ENCODE peak calls at places on chromosomes 7 and 10, in six cellular contexts. M is ovary; A is vagina; Z is upper lobe of right lung; C is HCT116; S is CD8-positive, alpha-beta T cell. U is an unnamed sample. For H3K36me3, the result is how much of the 10 kb centered on the place peaks cover.

GRCh38 chr10:112202561-112203241 is 19.1 kb upstream of the GPAM start:
- DNase-seq in C (peak), Z (no peak), A (no peak), S (no peak), M (no peak), U (no peak)

GRCh38 chr7:51455086-51455485 is 138.5 kb upstream of the COBL start:
- DNase-seq in Z (no peak), M (no peak), C (no peak), A (no peak), S (no peak), U (no peak)

GRCh38 chr7:91435386-91436059 is 171.3 kb downstream of the FZD1 start:
- DNase-seq in S (no peak), M (no peak), A (no peak), Z (no peak), C (no peak), U (no peak)

GRCh38 chr10:10293431-10293830 is 724.2 kb upstream of the CELF2 start:
- DNase-seq in C (no peak), A (no peak), Z (no peak), M (peak), S (no peak), U (peak)

GRCh38 chr7:40105879-40106473 is 28.4 kb downstream of the MPLKIP start:
- DNase-seq in C (no peak), S (no peak), M (no peak), A (no peak), Z (no peak), U (no peak)

GRCh38 chr7:140200102-140200989 is 23.6 kb upstream of the KDM7A start:
- DNase-seq in M (no peak), S (no peak), Z (no peak), C (no peak), A (no peak), U (peak)

GRCh38 chr10:33001908-33002492 is 44.0 kb upstream of the ITGB1 start:
- DNase-seq in S (no peak), A (no peak), Z (no peak), M (no peak), C (no peak), U (no peak)

GRCh38 chr7:623464-623863 is 103.0 kb upstream of the DNAAF5 start:
- DNase-seq in C (no peak), A (peak), M (no peak), S (no peak), Z (peak), U (no peak)

GRCh38 chr10:98308602-98309365 is 40.8 kb upstream of the LOXL4 start:
- DNase-seq in M (no peak), A (no peak), C (no peak), Z (no peak), S (no peak), U (no peak)

GRCh38 chr7:103082497-103082896 is 7.6 kb downstream of the ARMC10 start:
- DNase-seq in M (no peak), A (no peak), C (no peak), Z (no peak), S (no peak), U (no peak)

GRCh38 chr10:128641998-128642397 is 515.8 kb upstream of the MKI67 start:
- DNase-seq in C (no peak), S (no peak), Z (no peak), M (no peak), A (no peak), U (no peak)

GRCh38 chr10:132721725-132722124 is 64.2 kb downstream of the NKX6-2 start:
- DNase-seq in M (no peak), S (no peak), Z (no peak), A (no peak), C (no peak), U (no peak)

GRCh38 chr10:60660625-60661024 is 117.7 kb upstream of the CDK1 start:
- DNase-seq in C (no peak), M (no peak), Z (no peak), S (no peak), A (no peak), U (no peak)

GRCh38 chr7:151680810-151681209 is 161.1 kb upstream of the RHEB start:
- DNase-seq in C (no peak), S (no peak), A (no peak), Z (no peak), M (peak), U (no peak)

GRCh38 chr10:59312247-59312646 is 50.1 kb downstream of the FAM13C start:
- DNase-seq in C (no peak), M (no peak), A (no peak), S (no peak), Z (no peak), U (no peak)

GRCh38 chr10:5569568-5569967 is 44.8 kb downstream of the CALML3 start:
- DNase-seq in M (no peak), C (no peak), Z (no peak), S (no peak), A (no peak), U (no peak)

GRCh38 chr10:47458466-47459154 is 25.3 kb downstream of the ANXA8 start:
- DNase-seq in Z (no peak), M (no peak), A (no peak), S (no peak), C (no peak), U (no peak)

GRCh38 chr10:119505588-119506315 is 36.8 kb downstream of the RGS10 start:
- DNase-seq in Z (no peak), A (no peak), C (no peak), S (no peak), M (no peak), U (no peak)

GRCh38 chr7:95545007-95545615 is 51.2 kb downstream of the PDK4 start:
- DNase-seq in M (peak), Z (no peak), C (peak), S (no peak), A (no peak), U (peak)

GRCh38 chr10:60611291-60611747 is 167.0 kb upstream of the CDK1 start:
- DNase-seq in A (no peak), M (no peak), C (peak), S (no peak), Z (no peak), U (peak)

GRCh38 chr10:17430647-17431355 is 23.6 kb downstream of the ST8SIA6 start:
- DNase-seq in M (peak), C (peak), S (peak), A (no peak), Z (peak), U (peak)

GRCh38 chr10:51527806-51528205 is 171.6 kb downstream of the CSTF2T start:
- DNase-seq in M (no peak), Z (no peak), A (no peak), C (no peak), S (no peak), U (no peak)

GRCh38 chr7:66150471-66150870 is 35.8 kb downstream of the CRCP start:
- DNase-seq in M (peak), A (no peak), Z (peak), C (no peak), S (no peak), U (no peak)

GRCh38 chr7:10793995-10794780 is 179.5 kb upstream of the PHF14 start:
- DNase-seq in A (no peak), S (no peak), C (no peak), Z (no peak), M (no peak), U (no peak)

GRCh38 chr10:3476640-3477448 is 304.3 kb upstream of the PITRM1 start:
- DNase-seq in C (no peak), S (no peak), Z (no peak), A (no peak), M (no peak), U (no peak)

GRCh38 chr10:3476186-3476585 is 303.6 kb upstream of the PITRM1 start:
- DNase-seq in Z (no peak), A (no peak), M (no peak), S (no peak), C (no peak), U (no peak)

GRCh38 chr10:3477683-3478082 is 305.1 kb upstream of the PITRM1 start:
- DNase-seq in M (no peak), S (no peak), A (no peak), Z (no peak), C (no peak), U (no peak)

GRCh38 chr10:3478632-3479240 is 306.2 kb upstream of the PITRM1 start:
- DNase-seq in A (no peak), Z (no peak), M (no peak), C (no peak), S (no peak), U (no peak)

GRCh38 chr10:3478153-3478552 is 305.6 kb upstream of the PITRM1 start:
- DNase-seq in C (no peak), S (no peak), A (no peak), Z (no peak), M (no peak), U (no peak)
- TF ChIP-seq CTCF in C (no peak), S (no peak), A (no peak), Z (no peak), M (no peak), U (no peak)

DNA sequence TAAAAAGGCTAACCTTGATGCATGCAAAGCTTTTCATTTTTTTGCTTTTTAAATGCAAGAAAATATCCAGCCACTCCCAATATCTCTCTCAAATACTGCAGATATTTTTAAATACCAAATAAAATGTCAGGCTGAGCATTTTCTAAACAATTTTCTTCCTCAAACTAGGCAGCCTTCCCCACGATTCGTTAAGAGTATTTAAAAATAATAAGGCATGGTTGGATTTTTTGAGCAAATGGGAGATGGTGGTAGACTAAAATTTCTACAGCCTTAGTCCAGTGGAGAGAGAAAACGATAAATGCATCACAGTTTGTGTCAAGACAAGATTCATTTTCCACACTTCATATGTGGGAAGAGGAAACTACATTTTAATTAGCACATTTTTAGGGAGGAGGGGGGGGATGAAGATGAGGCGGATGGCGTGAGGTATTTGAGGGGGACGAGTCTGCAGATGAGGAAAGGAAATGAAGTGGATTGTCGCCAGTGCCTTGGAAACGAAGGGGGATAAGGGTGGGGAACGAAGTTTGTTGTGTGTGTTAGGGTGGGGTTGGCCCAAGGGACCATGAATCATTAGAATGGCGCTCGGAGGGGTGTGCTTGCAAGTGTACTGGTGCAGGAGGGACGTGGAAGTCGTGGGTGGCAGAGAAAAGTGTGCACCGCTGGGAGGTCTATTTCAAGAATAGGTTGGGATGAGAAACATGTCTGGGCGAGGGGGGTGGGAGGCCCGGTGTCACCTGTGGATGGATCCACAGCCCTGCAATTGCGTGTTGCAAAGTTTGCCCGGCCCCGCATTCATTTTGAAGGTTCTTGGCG is 1.2 kb upstream of the ADD3 start:
- DNase-seq in S (peak), Z (no peak), C (no peak), A (no peak), M (peak), U (peak)
- H3K4me3 ChIP-seq in S (peak), Z (peak), C (peak), A (peak), M (peak), U (peak)

GRCh38 chr7:2540641-2541051 is 14.7 kb downstream of the BRAT1 start:
- DNase-seq in M (no peak), Z (peak), C (no peak), A (no peak), S (no peak), U (no peak)
- H3K36me3 ChIP-seq in M (under half), Z (half or more), C (under half), A (under half), S (under half), U (under half)

DNA sequence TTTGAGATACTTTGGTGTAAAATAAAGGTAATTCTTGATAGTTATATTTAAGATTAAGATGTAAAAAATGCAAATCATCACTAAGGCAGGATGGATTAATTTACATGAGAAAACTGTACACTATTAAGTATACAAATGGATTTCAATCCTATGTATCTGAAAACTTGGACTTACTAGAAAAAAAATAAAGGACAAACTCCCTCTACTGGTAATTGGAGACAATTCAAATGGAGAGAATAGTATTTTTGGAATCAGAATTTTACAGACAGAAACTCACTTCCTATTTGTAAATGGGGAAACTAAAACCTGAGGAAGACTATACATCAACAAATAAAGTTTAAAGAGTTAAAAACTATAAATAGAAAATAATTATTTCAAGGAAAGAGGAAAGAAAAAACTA is 62.6 kb downstream of the CUL2 start:
- DNase-seq in S (no peak), C (no peak), A (no peak), Z (no peak), M (no peak), U (peak)
- TF ChIP-seq CTCF in S (no peak), C (peak), A (no peak), Z (peak), M (no peak), U (peak)

GRCh38 chr7:12094365-12094921 is 116.7 kb upstream of the TMEM106B start:
- DNase-seq in M (no peak), Z (no peak), A (no peak), C (no peak), S (no peak), U (peak)
- H3K4me3 ChIP-seq in M (no peak), Z (no peak), A (no peak), C (no peak), S (no peak), U (no peak)

DNA sequence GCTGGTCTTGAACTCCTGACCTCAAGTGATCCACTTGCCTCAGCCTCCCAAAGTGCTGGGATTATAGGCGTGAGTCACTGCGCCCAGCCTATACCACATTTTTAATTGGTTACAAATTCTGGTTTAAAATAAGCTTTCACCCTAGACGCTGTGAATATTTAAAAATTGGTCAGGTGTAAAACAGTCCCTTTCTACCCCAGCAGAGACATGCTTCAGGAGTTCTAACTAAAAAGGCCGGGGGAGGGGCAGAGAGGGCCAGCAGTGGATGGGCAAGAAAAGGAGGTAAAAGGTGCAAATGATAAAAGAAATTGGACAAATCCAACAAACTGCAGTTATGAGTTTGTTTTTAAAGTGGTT is 70.0 kb downstream of the WAPL start:
- DNase-seq in S (no peak), M (no peak), Z (no peak), A (no peak), C (no peak), U (no peak)
- H3K36me3 ChIP-seq in S (under half), M (under half), Z (half or more), A (under half), C (under half), U (half or more)

GRCh38 chr7:67610897-67611296 is 614.3 kb downstream of the TYW1 start:
- DNase-seq in A (no peak), M (no peak), Z (no peak), C (no peak), S (no peak), U (no peak)

GRCh38 chr7:67604461-67605386 is 608.1 kb downstream of the TYW1 start:
- DNase-seq in C (no peak), M (no peak), S (no peak), A (no peak), Z (no peak), U (peak)

DNA sequence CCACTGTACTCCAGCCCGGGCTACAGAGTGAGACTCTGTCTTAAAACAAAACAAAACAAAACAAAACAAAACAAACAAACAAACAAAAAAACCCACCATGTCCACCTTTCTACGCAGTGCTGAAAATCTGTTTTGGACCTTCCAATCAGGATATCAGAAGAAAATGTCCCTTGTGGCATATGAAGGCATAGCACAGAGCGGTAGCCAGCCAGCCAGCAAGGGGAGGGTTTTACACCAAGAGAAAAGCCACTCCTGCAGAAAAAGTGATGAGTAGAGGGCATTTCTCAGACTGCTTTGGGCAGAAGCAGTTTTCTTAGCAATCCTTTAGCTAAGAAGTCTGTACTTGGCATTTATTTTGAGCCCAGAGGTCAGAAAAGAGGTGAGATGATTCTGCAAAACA is 612.2 kb downstream of the TYW1 start:
- DNase-seq in Z (no peak), A (no peak), S (no peak), M (no peak), C (no peak), U (no peak)
- TF ChIP-seq CTCF in Z (no peak), A (no peak), S (no peak), M (no peak), C (no peak), U (no peak)

DNA sequence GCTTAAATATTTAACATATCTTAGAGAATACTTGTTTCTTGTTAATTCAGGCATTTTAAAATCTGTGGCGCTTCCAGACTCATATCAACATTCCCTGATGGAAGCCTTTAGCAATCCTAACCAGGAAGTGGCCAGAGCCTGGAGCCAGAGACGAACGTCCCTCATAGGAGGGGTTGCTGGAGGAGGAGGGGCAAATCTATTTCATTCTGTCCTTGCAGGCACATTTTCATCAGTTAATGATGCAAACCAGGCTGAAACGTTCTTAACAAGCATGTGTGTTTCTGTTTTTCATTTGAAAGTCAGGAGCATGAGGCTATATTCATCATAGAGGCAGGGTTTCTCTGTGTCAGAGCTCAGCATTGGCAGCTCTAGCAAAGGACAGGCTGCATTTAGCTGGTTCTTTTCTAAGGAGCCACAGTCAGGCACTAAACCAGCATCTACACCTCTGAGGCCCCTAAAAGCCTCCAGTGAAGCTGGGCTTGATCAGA is 17.8 kb upstream of the IFIT2 start:
- DNase-seq in A (no peak), Z (no peak), M (peak), S (no peak), C (no peak), U (peak)
- H3K4me3 ChIP-seq in A (no peak), Z (peak), M (peak), S (no peak), C (no peak), U (no peak)

GRCh38 chr10:93398528-93398927 is 83.6 kb downstream of the MYOF start:
- DNase-seq in S (no peak), A (no peak), Z (no peak), C (no peak), M (no peak), U (no peak)
- H3K36me3 ChIP-seq in S (under half), A (under half), Z (half or more), C (half or more), M (under half), U (under half)

GRCh38 chr7:5296627-5297226 is 14.0 kb downstream of the SLC29A4 start:
- DNase-seq in C (no peak), A (no peak), Z (no peak), M (no peak), S (peak), U (peak)

GRCh38 chr7:5303885-5304505 is 21.3 kb downstream of the SLC29A4 start:
- DNase-seq in C (no peak), S (no peak), M (no peak), A (no peak), Z (no peak), U (no peak)

GRCh38 chr7:5300366-5300765 is 17.6 kb downstream of the SLC29A4 start:
- DNase-seq in A (no peak), S (no peak), C (no peak), Z (no peak), M (no peak), U (no peak)

GRCh38 chr7:5303061-5303460 is 20.3 kb downstream of the SLC29A4 start:
- DNase-seq in C (no peak), A (no peak), M (no peak), Z (no peak), S (no peak), U (no peak)

DNA sequence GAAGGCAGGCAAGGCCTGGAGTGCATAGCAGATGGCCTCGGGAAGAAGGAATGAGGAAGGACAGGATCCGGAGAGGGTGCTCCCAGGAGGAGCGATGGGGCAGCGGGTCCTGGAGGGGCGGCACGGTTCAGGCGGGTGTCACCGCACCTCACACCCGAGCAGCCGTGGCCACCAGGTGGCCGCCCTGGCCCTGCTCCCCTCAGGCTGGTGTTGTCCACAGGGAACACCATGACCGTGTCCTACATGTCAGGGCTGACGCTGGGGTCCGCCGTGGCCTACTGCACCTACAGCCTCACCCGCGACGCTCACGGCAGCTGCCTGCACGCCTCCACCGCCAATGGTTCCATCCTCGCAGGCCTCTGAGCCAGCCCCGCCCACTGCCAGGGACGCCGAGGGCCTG is 19.8 kb downstream of the SLC29A4 start:
- DNase-seq in A (no peak), Z (no peak), S (no peak), C (no peak), M (no peak), U (no peak)
- TF ChIP-seq CTCF in A (no peak), Z (no peak), S (no peak), C (no peak), M (no peak), U (no peak)